ENCODE peak calls at places on chromosome 3, in four cellular contexts. E is right atrium auricular region, R is cardiac muscle cell, I is RPMI7951. O is an unnamed sample.

GRCh38 chr3:12957824-12958792 is 115.1 kb downstream of the IQSEC1 start:
- DNase-seq in E (no peak), R (no peak), I (no peak), O (no peak)

GRCh38 chr3:173700336-173700735 is 302.8 kb downstream of the NLGN1 start:
- DNase-seq in E (no peak), R (no peak), I (no peak), O (no peak)

GRCh38 chr3:186746008-186746407 is 28.8 kb downstream of the KNG1 start:
- DNase-seq in E (peak; percentile 60), R (peak; percentile 36), I (peak; percentile 30), O (no peak)

GRCh38 chr3:6018456-6018855 is 830.9 kb downstream of the EDEM1 start:
- DNase-seq in E (no peak), R (no peak), I (no peak), O (no peak)

GRCh38 chr3:149541091-149541491 is 66.6 kb downstream of the TM4SF4 start:
- DNase-seq in E (no peak), R (no peak), I (peak; percentile 42), O (no peak)

GRCh38 chr3:28726840-28727239 is 378.2 kb upstream of the AZI2 start:
- DNase-seq in E (peak; percentile 60), R (peak; percentile 68), I (peak; percentile 4), O (peak; percentile 22)

GRCh38 chr3:192802957-192803899 is 75.9 kb upstream of the FGF12 start:
- DNase-seq in E (no peak), R (peak; percentile 55), I (peak; percentile 49), O (peak; percentile 42)

GRCh38 chr3:43998374-43998840 is 243.3 kb upstream of the TOPAZ1 start:
- DNase-seq in E (no peak), R (peak; percentile 28), I (no peak), O (no peak)

GRCh38 chr3:134614955-134615354 is 35.9 kb downstream of the KY start:
- DNase-seq in E (peak; percentile 48), R (no peak), I (no peak), O (no peak)

GRCh38 chr3:197367081-197367780 is 68.8 kb upstream of the DLG1 start:
- DNase-seq in E (peak; percentile 47), R (no peak), I (peak; percentile 100), O (no peak)